ENCODE peak calls at places on chromosomes 6 and 20, in ten cellular contexts. One of them, this sample, is unnamed.

GRCh38 chr6:90298459-90299053 is 1.9 kb upstream of the BACH2 start:
- DNase-seq in brain microvascular endothelial cell: no peak
- DNase-seq in dorsolateral prefrontal cortex: no peak
- DNase-seq in endothelial cell: no peak
- DNase-seq in nephron progenitor cell: no peak
- DNase-seq in B cell: no peak
- DNase-seq in foreskin fibroblast: no peak
- DNase-seq in tibial artery: no peak
- DNase-seq in GM10248: no peak
- DNase-seq in left lung: no peak
- DNase-seq in this sample: no peak

GRCh38 chr6:35601331-35602132 is 87.2 kb downstream of the FKBP5 start:
- DNase-seq in brain microvascular endothelial cell: peak; percentile 91
- DNase-seq in dorsolateral prefrontal cortex: no peak
- DNase-seq in endothelial cell: no peak
- DNase-seq in nephron progenitor cell: no peak
- DNase-seq in B cell: no peak
- DNase-seq in foreskin fibroblast: peak; percentile 88
- DNase-seq in tibial artery: peak; percentile 86
- DNase-seq in GM10248: peak; percentile 15
- DNase-seq in left lung: no peak
- DNase-seq in this sample: no peak

GRCh38 chr6:84665392-84665791 is 99.0 kb downstream of the TBX18 start:
- DNase-seq in brain microvascular endothelial cell: no peak
- DNase-seq in dorsolateral prefrontal cortex: no peak
- DNase-seq in endothelial cell: no peak
- DNase-seq in nephron progenitor cell: no peak
- DNase-seq in B cell: no peak
- DNase-seq in foreskin fibroblast: no peak
- DNase-seq in tibial artery: no peak
- DNase-seq in GM10248: no peak
- DNase-seq in left lung: no peak
- DNase-seq in this sample: no peak

GRCh38 chr6:147287869-147288271 is 83.7 kb downstream of the STXBP5 start:
- DNase-seq in brain microvascular endothelial cell: peak; percentile 42
- DNase-seq in dorsolateral prefrontal cortex: no peak
- DNase-seq in endothelial cell: no peak
- DNase-seq in nephron progenitor cell: no peak
- DNase-seq in B cell: no peak
- DNase-seq in foreskin fibroblast: peak; percentile 21
- DNase-seq in tibial artery: no peak
- DNase-seq in GM10248: no peak
- DNase-seq in left lung: no peak
- DNase-seq in this sample: no peak

GRCh38 chr20:3313681-3314080 is 74.7 kb upstream of the SLC4A11 start:
- DNase-seq in brain microvascular endothelial cell: no peak
- DNase-seq in dorsolateral prefrontal cortex: no peak
- DNase-seq in endothelial cell: no peak
- DNase-seq in nephron progenitor cell: no peak
- DNase-seq in B cell: no peak
- DNase-seq in foreskin fibroblast: no peak
- DNase-seq in tibial artery: no peak
- DNase-seq in GM10248: no peak
- DNase-seq in left lung: no peak
- DNase-seq in this sample: no peak

GRCh38 chr6:14889698-14890593 is 355.9 kb upstream of the JARID2 start:
- DNase-seq in brain microvascular endothelial cell: no peak
- DNase-seq in dorsolateral prefrontal cortex: no peak
- DNase-seq in endothelial cell: no peak
- DNase-seq in nephron progenitor cell: no peak
- DNase-seq in B cell: no peak
- DNase-seq in foreskin fibroblast: no peak
- DNase-seq in tibial artery: no peak
- DNase-seq in GM10248: no peak
- DNase-seq in left lung: no peak
- DNase-seq in this sample: no peak

GRCh38 chr6:147266821-147267220 is 62.6 kb downstream of the STXBP5 start:
- DNase-seq in brain microvascular endothelial cell: no peak
- DNase-seq in dorsolateral prefrontal cortex: no peak
- DNase-seq in endothelial cell: no peak
- DNase-seq in nephron progenitor cell: no peak
- DNase-seq in B cell: no peak
- DNase-seq in foreskin fibroblast: no peak
- DNase-seq in tibial artery: no peak
- DNase-seq in GM10248: no peak
- DNase-seq in left lung: no peak
- DNase-seq in this sample: no peak

GRCh38 chr6:136761227-136761922 is 30.9 kb downstream of the MAP3K5 start:
- DNase-seq in brain microvascular endothelial cell: no peak
- DNase-seq in dorsolateral prefrontal cortex: no peak
- DNase-seq in endothelial cell: no peak
- DNase-seq in nephron progenitor cell: no peak
- DNase-seq in B cell: no peak
- DNase-seq in foreskin fibroblast: no peak
- DNase-seq in tibial artery: no peak
- DNase-seq in GM10248: no peak
- DNase-seq in left lung: no peak
- DNase-seq in this sample: no peak

GRCh38 chr20:3865152-3865886 is 18.7 kb downstream of the MAVS start:
- DNase-seq in brain microvascular endothelial cell: no peak
- DNase-seq in dorsolateral prefrontal cortex: no peak
- DNase-seq in endothelial cell: no peak
- DNase-seq in nephron progenitor cell: no peak
- DNase-seq in B cell: no peak
- DNase-seq in foreskin fibroblast: no peak
- DNase-seq in tibial artery: no peak
- DNase-seq in GM10248: no peak
- DNase-seq in left lung: no peak
- DNase-seq in this sample: no peak

GRCh38 chr20:17650816-17651760 is 31.0 kb downstream of the RRBP1 start:
- DNase-seq in brain microvascular endothelial cell: no peak
- DNase-seq in dorsolateral prefrontal cortex: no peak
- DNase-seq in endothelial cell: no peak
- DNase-seq in nephron progenitor cell: no peak
- DNase-seq in B cell: no peak
- DNase-seq in foreskin fibroblast: no peak
- DNase-seq in tibial artery: peak; percentile 21
- DNase-seq in GM10248: no peak
- DNase-seq in left lung: no peak
- DNase-seq in this sample: no peak

GRCh38 chr6:73586416-73586974 is 65.7 kb upstream of the EEF1A1 start:
- DNase-seq in brain microvascular endothelial cell: no peak
- DNase-seq in dorsolateral prefrontal cortex: no peak
- DNase-seq in endothelial cell: no peak
- DNase-seq in nephron progenitor cell: no peak
- DNase-seq in B cell: no peak
- DNase-seq in foreskin fibroblast: peak; percentile 23
- DNase-seq in tibial artery: peak; percentile 38
- DNase-seq in GM10248: no peak
- DNase-seq in left lung: no peak
- DNase-seq in this sample: no peak

GRCh38 chr20:32969356-32970114 is 34.7 kb downstream of the SUN5 start:
- DNase-seq in brain microvascular endothelial cell: no peak
- DNase-seq in dorsolateral prefrontal cortex: no peak
- DNase-seq in endothelial cell: no peak
- DNase-seq in nephron progenitor cell: no peak
- DNase-seq in B cell: no peak
- DNase-seq in foreskin fibroblast: no peak
- DNase-seq in tibial artery: no peak
- DNase-seq in GM10248: peak; percentile 11
- DNase-seq in left lung: no peak
- DNase-seq in this sample: no peak

GRCh38 chr6:166969390-166970002 is 13.1 kb upstream of the RNASET2 start:
- DNase-seq in brain microvascular endothelial cell: no peak
- DNase-seq in dorsolateral prefrontal cortex: no peak
- DNase-seq in endothelial cell: no peak
- DNase-seq in nephron progenitor cell: no peak
- DNase-seq in B cell: no peak
- DNase-seq in foreskin fibroblast: peak; percentile 32
- DNase-seq in tibial artery: no peak
- DNase-seq in GM10248: no peak
- DNase-seq in left lung: no peak
- DNase-seq in this sample: no peak

DNA sequence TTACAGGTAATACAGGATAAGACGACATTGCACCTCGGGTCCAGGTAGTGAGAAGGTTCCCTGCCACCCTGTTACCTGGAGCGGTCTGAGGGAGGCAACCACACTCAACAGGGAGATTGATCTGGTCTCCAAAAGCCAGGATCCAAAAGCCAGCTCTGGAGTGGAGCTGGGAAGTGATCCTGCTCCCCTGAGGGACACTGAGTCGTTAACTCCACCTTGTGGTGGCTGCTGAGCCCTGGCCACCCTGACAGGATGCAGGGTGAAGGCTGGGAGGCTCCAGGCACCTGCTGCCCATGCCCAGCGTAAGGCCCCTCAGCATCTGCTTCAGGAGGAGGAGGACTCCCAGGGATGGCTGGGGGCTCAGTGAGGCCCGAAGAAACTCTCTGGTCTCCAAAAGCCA is 38.7 kb upstream of the SLC22A2 start:
- DNase-seq in brain microvascular endothelial cell: no peak
- DNase-seq in dorsolateral prefrontal cortex: no peak
- DNase-seq in endothelial cell: no peak
- DNase-seq in nephron progenitor cell: no peak
- DNase-seq in B cell: no peak
- DNase-seq in foreskin fibroblast: no peak
- DNase-seq in tibial artery: no peak
- DNase-seq in GM10248: no peak
- DNase-seq in left lung: no peak
- DNase-seq in this sample: no peak
- TF ChIP-seq CTCF in brain microvascular endothelial cell: no peak
- TF ChIP-seq CTCF in dorsolateral prefrontal cortex: no peak
- TF ChIP-seq CTCF in endothelial cell: no peak
- TF ChIP-seq CTCF in nephron progenitor cell: no peak
- TF ChIP-seq CTCF in B cell: no peak
- TF ChIP-seq CTCF in foreskin fibroblast: no peak
- TF ChIP-seq CTCF in tibial artery: no peak
- TF ChIP-seq CTCF in GM10248: no peak
- TF ChIP-seq CTCF in left lung: no peak
- TF ChIP-seq CTCF in this sample: peak; percentile 48

GRCh38 chr6:37365791-37366190 is 12.0 kb downstream of the RNF8 start:
- DNase-seq in brain microvascular endothelial cell: no peak
- DNase-seq in dorsolateral prefrontal cortex: no peak
- DNase-seq in endothelial cell: no peak
- DNase-seq in nephron progenitor cell: no peak
- DNase-seq in B cell: no peak
- DNase-seq in foreskin fibroblast: peak; percentile 14
- DNase-seq in tibial artery: no peak
- DNase-seq in GM10248: no peak
- DNase-seq in left lung: no peak
- DNase-seq in this sample: no peak
- TF ChIP-seq CTCF in brain microvascular endothelial cell: peak; percentile 14
- TF ChIP-seq CTCF in dorsolateral prefrontal cortex: peak; percentile 61
- TF ChIP-seq CTCF in endothelial cell: no peak
- TF ChIP-seq CTCF in nephron progenitor cell: no peak
- TF ChIP-seq CTCF in B cell: no peak
- TF ChIP-seq CTCF in foreskin fibroblast: peak; percentile 13
- TF ChIP-seq CTCF in tibial artery: no peak
- TF ChIP-seq CTCF in GM10248: peak; percentile 16
- TF ChIP-seq CTCF in left lung: no peak
- TF ChIP-seq CTCF in this sample: no peak

GRCh38 chr20:18721716-18722115 is 91.9 kb upstream of the SCP2D1 start:
- DNase-seq in brain microvascular endothelial cell: no peak
- DNase-seq in dorsolateral prefrontal cortex: no peak
- DNase-seq in endothelial cell: no peak
- DNase-seq in nephron progenitor cell: no peak
- DNase-seq in B cell: no peak
- DNase-seq in foreskin fibroblast: no peak
- DNase-seq in tibial artery: no peak
- DNase-seq in GM10248: no peak
- DNase-seq in left lung: no peak
- DNase-seq in this sample: no peak

GRCh38 chr20:18717062-18717461 is 96.5 kb upstream of the SCP2D1 start:
- DNase-seq in brain microvascular endothelial cell: no peak
- DNase-seq in dorsolateral prefrontal cortex: no peak
- DNase-seq in endothelial cell: no peak
- DNase-seq in nephron progenitor cell: no peak
- DNase-seq in B cell: no peak
- DNase-seq in foreskin fibroblast: no peak
- DNase-seq in tibial artery: no peak
- DNase-seq in GM10248: no peak
- DNase-seq in left lung: no peak
- DNase-seq in this sample: no peak

GRCh38 chr20:18719426-18719825 is 94.2 kb upstream of the SCP2D1 start:
- DNase-seq in brain microvascular endothelial cell: peak; percentile 53
- DNase-seq in dorsolateral prefrontal cortex: no peak
- DNase-seq in endothelial cell: no peak
- DNase-seq in nephron progenitor cell: no peak
- DNase-seq in B cell: no peak
- DNase-seq in foreskin fibroblast: peak; percentile 21
- DNase-seq in tibial artery: no peak
- DNase-seq in GM10248: no peak
- DNase-seq in left lung: no peak
- DNase-seq in this sample: no peak

GRCh38 chr20:18715564-18715963 is 98.0 kb upstream of the SCP2D1 start:
- DNase-seq in brain microvascular endothelial cell: no peak
- DNase-seq in dorsolateral prefrontal cortex: no peak
- DNase-seq in endothelial cell: no peak
- DNase-seq in nephron progenitor cell: no peak
- DNase-seq in B cell: no peak
- DNase-seq in foreskin fibroblast: no peak
- DNase-seq in tibial artery: no peak
- DNase-seq in GM10248: no peak
- DNase-seq in left lung: no peak
- DNase-seq in this sample: no peak

GRCh38 chr20:18718129-18718528 is 95.5 kb upstream of the SCP2D1 start:
- DNase-seq in brain microvascular endothelial cell: no peak
- DNase-seq in dorsolateral prefrontal cortex: no peak
- DNase-seq in endothelial cell: no peak
- DNase-seq in nephron progenitor cell: no peak
- DNase-seq in B cell: no peak
- DNase-seq in foreskin fibroblast: no peak
- DNase-seq in tibial artery: no peak
- DNase-seq in GM10248: no peak
- DNase-seq in left lung: no peak
- DNase-seq in this sample: no peak
- TF ChIP-seq CTCF in brain microvascular endothelial cell: peak; percentile 16
- TF ChIP-seq CTCF in dorsolateral prefrontal cortex: no peak
- TF ChIP-seq CTCF in endothelial cell: no peak
- TF ChIP-seq CTCF in nephron progenitor cell: no peak
- TF ChIP-seq CTCF in B cell: no peak
- TF ChIP-seq CTCF in foreskin fibroblast: no peak
- TF ChIP-seq CTCF in tibial artery: no peak
- TF ChIP-seq CTCF in GM10248: peak; percentile 30
- TF ChIP-seq CTCF in left lung: no peak
- TF ChIP-seq CTCF in this sample: peak; percentile 21

GRCh38 chr20:31824554-31825313 is 5.6 kb downstream of the MYLK2 start:
- DNase-seq in brain microvascular endothelial cell: no peak
- DNase-seq in dorsolateral prefrontal cortex: no peak
- DNase-seq in endothelial cell: no peak
- DNase-seq in nephron progenitor cell: no peak
- DNase-seq in B cell: no peak
- DNase-seq in foreskin fibroblast: no peak
- DNase-seq in tibial artery: no peak
- DNase-seq in GM10248: no peak
- DNase-seq in left lung: no peak
- DNase-seq in this sample: no peak
- TF ChIP-seq CTCF in brain microvascular endothelial cell: no peak
- TF ChIP-seq CTCF in dorsolateral prefrontal cortex: no peak
- TF ChIP-seq CTCF in endothelial cell: no peak
- TF ChIP-seq CTCF in nephron progenitor cell: no peak
- TF ChIP-seq CTCF in B cell: no peak
- TF ChIP-seq CTCF in foreskin fibroblast: no peak
- TF ChIP-seq CTCF in tibial artery: no peak
- TF ChIP-seq CTCF in GM10248: no peak
- TF ChIP-seq CTCF in left lung: no peak
- TF ChIP-seq CTCF in this sample: no peak

This sample was measured in progenitor cell of endocrine pancreas.